ENCODE peak calls at places on chromosomes 7 and 10, in seven cellular contexts. S, N, W, I, P, E and R are unnamed samples. For H3K9me3, the result is how much of the 10 kb centered on the place peaks cover.

GRCh38 chr7:91286432-91286831 is 22.2 kb downstream of the FZD1 start:
- DNase-seq in I (no peak), N (no peak), P (no peak), W (no peak), E (no peak), S (no peak), R (no peak)

GRCh38 chr7:26179422-26179821 is 21.1 kb downstream of the HNRNPA2B1 start:
- DNase-seq in I (no peak), E (no peak), W (no peak), P (no peak), N (no peak), S (no peak), R (no peak)

GRCh38 chr7:14833707-14834106 is 68.8 kb downstream of the DGKB start:
- DNase-seq in S (no peak), E (no peak), P (no peak), W (no peak), I (no peak), N (no peak), R (no peak)

GRCh38 chr7:102916426-102916825 is 3.6 kb downstream of the LRRC17 start:
- DNase-seq in W (no peak), S (no peak), P (no peak), N (no peak), I (no peak), E (no peak), R (no peak)

GRCh38 chr10:48209246-48209645 is 65.2 kb downstream of the FRMPD2 start:
- DNase-seq in E (no peak), P (no peak), I (no peak), W (no peak), N (no peak), S (no peak), R (no peak)

GRCh38 chr10:96671207-96671890 is 49.0 kb downstream of the PIK3AP1 start:
- DNase-seq in W (no peak), I (no peak), P (no peak), E (no peak), N (no peak), S (no peak), R (no peak)

GRCh38 chr7:140541513-140542192 is 62.3 kb upstream of the MKRN1 start:
- DNase-seq in I (no peak), W (no peak), S (peak), E (peak), N (peak), P (peak), R (peak)

GRCh38 chr7:106282852-106283251 is 1.9 kb downstream of the NAMPT start:
- DNase-seq in S (no peak), E (no peak), W (no peak), P (no peak), I (no peak), N (no peak), R (no peak)

GRCh38 chr7:143013897-143014296 is 13.0 kb downstream of the OR9A2 start:
- DNase-seq in N (no peak), E (no peak), S (no peak), W (no peak), I (no peak), P (no peak), R (no peak)

GRCh38 chr10:43868952-43869351 is 220.3 kb upstream of the ZNF32 start:
- DNase-seq in P (no peak), I (no peak), E (no peak), N (no peak), S (no peak), W (no peak), R (no peak)

GRCh38 chr10:84256510-84257342 is 11.9 kb downstream of the RGR start:
- DNase-seq in I (no peak), W (no peak), P (peak), S (no peak), E (peak), N (peak), R (no peak)

GRCh38 chr10:58756126-58756525 is 243.5 kb downstream of the BICC1 start:
- DNase-seq in N (no peak), P (no peak), W (no peak), E (no peak), S (no peak), I (no peak), R (no peak)

GRCh38 chr7:18166002-18166401 is 138.4 kb upstream of the PRPS1L1 start:
- DNase-seq in W (no peak), P (no peak), I (no peak), N (no peak), S (no peak), E (no peak), R (no peak)

GRCh38 chr7:35716038-35716803 is 21.3 kb upstream of the HERPUD2 start:
- DNase-seq in W (no peak), S (no peak), N (no peak), E (no peak), I (no peak), P (peak), R (no peak)

GRCh38 chr7:31059551-31059950 is 7.4 kb downstream of the ADCYAP1R1 start:
- DNase-seq in W (no peak), I (no peak), E (no peak), S (no peak), N (no peak), P (no peak), R (no peak)

GRCh38 chr7:30472771-30473392 is 5.7 kb downstream of the NOD1 start:
- DNase-seq in I (no peak), S (no peak), P (no peak), E (no peak), N (no peak), W (no peak), R (no peak)

GRCh38 chr7:13420711-13421110 is 568.8 kb downstream of the ETV1 start:
- DNase-seq in I (no peak), E (no peak), W (no peak), N (no peak), P (no peak), S (no peak), R (no peak)

GRCh38 chr10:69416695-69417094 is at the start of gene TACR2:
- DNase-seq in N (no peak), P (no peak), W (no peak), E (no peak), I (no peak), S (peak), R (no peak)
- TF ChIP-seq POLR2A in N (no peak), P (no peak), W (peak), E (no peak), I (no peak), S (no peak), R (no peak)

GRCh38 chr10:78335371-78335690 is 301.7 kb downstream of the RPS24 start:
- DNase-seq in P (no peak), W (no peak), E (no peak), S (no peak), N (no peak), I (no peak), R (no peak)
- H3K27ac ChIP-seq in P (peak), W (no peak), E (no peak), S (peak), N (no peak), I (no peak), R (no peak)

GRCh38 chr10:38103754-38104153 is 9.6 kb downstream of the ZNF37A start:
- DNase-seq in I (no peak), E (no peak), N (no peak), W (no peak), P (no peak), S (no peak), R (no peak)

DNA sequence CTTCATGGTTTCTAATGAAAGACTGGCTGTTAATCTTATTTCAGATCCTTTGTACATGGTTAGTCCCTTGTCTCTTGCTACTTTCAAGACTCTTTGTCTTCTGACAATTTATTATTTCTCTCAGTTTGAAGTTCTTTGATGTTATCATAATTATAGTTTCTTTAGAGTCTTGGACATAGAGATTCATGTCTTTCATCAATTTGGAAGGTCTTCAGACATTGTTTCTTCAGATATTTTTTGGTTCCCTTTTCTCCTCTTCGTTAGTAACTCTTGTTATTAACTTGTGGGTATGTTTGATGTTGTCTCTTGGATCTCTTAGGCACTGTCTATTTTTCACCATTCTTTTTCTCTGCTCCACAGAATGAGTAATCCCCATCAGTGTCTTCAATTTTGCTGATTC is 8.8 kb downstream of the ZNF37A start:
- DNase-seq in N (no peak), I (no peak), E (no peak), P (no peak), S (no peak), W (no peak), R (no peak)
- H3K9me3 ChIP-seq in N (under half), I (under half), E (under half), P (under half), S (half or more), W (half or more), R (under half)

GRCh38 chr10:119207367-119207668 is at the start of gene GRK5:
- DNase-seq in S (peak), I (peak), P (peak), W (peak), N (peak), E (peak), R (peak)
- TF ChIP-seq POLR2A in S (peak), I (no peak), P (no peak), W (peak), N (peak), E (peak), R (peak)

GRCh38 chr10:600234-600633 is 89.2 kb downstream of the DIP2C start:
- DNase-seq in E (peak), W (no peak), P (no peak), S (no peak), I (no peak), N (no peak), R (peak)

GRCh38 chr10:598415-599170 is 90.9 kb downstream of the DIP2C start:
- DNase-seq in S (no peak), I (no peak), W (no peak), N (no peak), E (no peak), P (no peak), R (no peak)

GRCh38 chr10:596725-597345 is 92.6 kb downstream of the DIP2C start:
- DNase-seq in W (no peak), I (no peak), S (no peak), N (no peak), P (no peak), E (no peak), R (no peak)

GRCh38 chr10:599767-600166 is 89.7 kb downstream of the DIP2C start:
- DNase-seq in W (no peak), I (no peak), E (peak), S (no peak), P (no peak), N (no peak), R (no peak)

GRCh38 chr10:597976-598375 is 91.5 kb downstream of the DIP2C start:
- DNase-seq in W (no peak), I (no peak), P (no peak), S (no peak), N (no peak), E (no peak), R (no peak)
- H3K27ac ChIP-seq in W (peak), I (no peak), P (no peak), S (no peak), N (no peak), E (no peak), R (no peak)

DNA sequence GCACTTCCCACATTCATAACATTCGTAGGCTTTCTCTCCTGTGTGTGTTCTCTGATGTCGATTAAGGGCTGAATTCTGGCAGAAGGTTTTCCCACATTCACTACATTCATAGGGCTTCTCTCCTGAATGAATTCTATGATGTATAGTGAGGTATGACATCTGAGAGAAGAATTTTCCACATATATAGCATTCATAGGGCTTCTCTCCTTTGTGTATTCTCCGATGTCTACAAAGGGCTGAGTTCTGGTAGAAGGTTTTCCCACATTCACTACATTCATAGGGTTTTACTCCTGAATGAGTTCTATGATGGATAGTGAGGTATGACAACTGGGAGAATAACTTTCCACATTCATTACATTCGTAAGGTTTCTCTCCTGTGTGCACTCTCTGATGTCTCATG is 15.6 kb downstream of the ZNF12 start:
- DNase-seq in I (no peak), E (no peak), W (no peak), P (no peak), N (no peak), S (no peak), R (no peak)
- H3K9me3 ChIP-seq in I (half or more), E (under half), W (half or more), P (half or more), N (under half), S (half or more), R (under half)